ENCODE peak calls at places on chromosomes 12 and 14, in six cellular contexts. V is H9, N is stomach, F is lower lobe of right lung, Z is RWPE2, P is A549. J is an unnamed sample.

GRCh38 chr14:32635103-32635719 is 303.5 kb upstream of the NPAS3 start:
- DNase-seq in V (no peak), N (no peak), F (no peak), Z (no peak), P (no peak), J (no peak)

GRCh38 chr12:89829434-89829975 is 120.9 kb upstream of the ATP2B1 start:
- DNase-seq in V (no peak), N (no peak), F (no peak), Z (no peak), P (peak; percentile 17), J (no peak)

GRCh38 chr12:78403136-78403535 is 461.4 kb upstream of the SYT1 start:
- DNase-seq in V (no peak), N (no peak), F (no peak), Z (no peak), P (peak; percentile 30), J (no peak)

GRCh38 chr14:99945732-99946651 is 119.2 kb upstream of the EVL start:
- DNase-seq in V (no peak), N (no peak), F (no peak), Z (peak; percentile 45), P (no peak), J (no peak)

GRCh38 chr12:52907092-52907810 is 2.4 kb upstream of the KRT8 start:
- DNase-seq in V (peak; percentile 65), N (peak; percentile 94), F (peak; percentile 83), Z (peak; percentile 89), P (peak; percentile 70), J (no peak)

GRCh38 chr14:29716150-29716549 is 211.5 kb downstream of the PRKD1 start:
- DNase-seq in V (no peak), N (no peak), F (no peak), Z (no peak), P (no peak), J (no peak)

GRCh38 chr12:100529951-100530350 is 43.5 kb upstream of the GAS2L3 start:
- DNase-seq in V (no peak), N (no peak), F (no peak), Z (no peak), P (no peak), J (no peak)

GRCh38 chr12:131989021-131989420 is 39.3 kb downstream of the EP400 start:
- DNase-seq in V (no peak), N (no peak), F (no peak), Z (no peak), P (no peak), J (no peak)

GRCh38 chr14:53840444-53840843 is 116.2 kb downstream of the BMP4 start:
- DNase-seq in V (no peak), N (no peak), F (no peak), Z (no peak), P (peak; percentile 72), J (no peak)

GRCh38 chr12:12272869-12273268 is 6.0 kb upstream of the LRP6 start:
- DNase-seq in V (no peak), N (no peak), F (no peak), Z (no peak), P (peak; percentile 51), J (no peak)

GRCh38 chr14:72588521-72588920 is 305.4 kb downstream of the DPF3 start:
- DNase-seq in V (no peak), N (no peak), F (no peak), Z (no peak), P (no peak), J (no peak)

GRCh38 chr12:54937376-54937775 is 47.2 kb downstream of the TESPA1 start:
- DNase-seq in V (no peak), N (no peak), F (no peak), Z (no peak), P (no peak), J (no peak)

GRCh38 chr12:53046655-53047220 is 3.1 kb upstream of the TNS2 start:
- DNase-seq in V (peak; percentile 72), N (peak; percentile 86), F (peak; percentile 90), Z (no peak), P (peak; percentile 86), J (peak; percentile 93)

GRCh38 chr14:77989441-77989891 is 180.7 kb upstream of the NRXN3 start:
- DNase-seq in V (no peak), N (no peak), F (no peak), Z (no peak), P (no peak), J (no peak)

GRCh38 chr14:53509227-53509822 is 356.2 kb upstream of the DDHD1 start:
- DNase-seq in V (peak; percentile 30), N (no peak), F (no peak), Z (peak; percentile 66), P (no peak), J (peak; percentile 61)

GRCh38 chr12:74801625-74802024 is 264.0 kb downstream of the ATXN7L3B start:
- DNase-seq in V (no peak), N (no peak), F (no peak), Z (no peak), P (no peak), J (no peak)

GRCh38 chr14:96574633-96575191 is 72.5 kb downstream of the PAPOLA start:
- DNase-seq in V (no peak), N (no peak), F (no peak), Z (no peak), P (no peak), J (no peak)

GRCh38 chr12:104175726-104176247 is 37.8 kb upstream of the NFYB start:
- DNase-seq in V (no peak), N (no peak), F (no peak), Z (no peak), P (no peak), J (no peak)

GRCh38 chr14:61342486-61342885 is 21.1 kb downstream of the PRKCH start:
- DNase-seq in V (no peak), N (no peak), F (no peak), Z (no peak), P (no peak), J (no peak)

GRCh38 chr14:53491256-53491905 is 338.3 kb upstream of the DDHD1 start:
- DNase-seq in V (no peak), N (no peak), F (no peak), Z (no peak), P (no peak), J (no peak)

GRCh38 chr14:101824339-101824727 is 62.8 kb downstream of the PPP2R5C start:
- DNase-seq in V (no peak), N (no peak), F (no peak), Z (no peak), P (no peak), J (no peak)

GRCh38 chr14:101826359-101826758 is 64.8 kb downstream of the PPP2R5C start:
- DNase-seq in V (no peak), N (no peak), F (no peak), Z (no peak), P (no peak), J (no peak)

GRCh38 chr14:101825797-101826196 is 64.3 kb downstream of the PPP2R5C start:
- DNase-seq in V (no peak), N (no peak), F (no peak), Z (no peak), P (no peak), J (no peak)

GRCh38 chr14:101828038-101828437 is 66.5 kb downstream of the PPP2R5C start:
- DNase-seq in V (no peak), N (no peak), F (no peak), Z (no peak), P (no peak), J (no peak)

DNA sequence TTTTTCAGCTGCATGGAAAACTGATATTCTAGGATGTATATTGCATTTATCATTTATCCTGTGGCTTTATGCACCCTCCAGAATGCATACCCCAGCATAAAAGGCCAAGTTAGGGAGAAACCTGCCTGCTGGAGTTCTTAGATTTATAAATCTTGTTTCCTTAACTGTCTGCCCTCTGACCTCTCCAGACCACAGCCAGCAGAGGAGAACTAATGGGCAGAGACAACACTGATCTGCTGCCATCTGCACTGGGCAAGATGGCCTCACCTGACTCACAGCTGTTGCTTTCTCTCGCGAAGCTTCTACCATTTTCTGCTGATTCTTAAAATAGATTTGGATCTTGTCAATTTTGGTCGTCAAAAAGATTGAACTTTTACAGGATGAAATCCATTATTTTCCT is 65.8 kb downstream of the PPP2R5C start:
- DNase-seq in V (no peak), N (no peak), F (no peak), Z (no peak), P (no peak), J (no peak)
- H3K27ac ChIP-seq in V (no peak overlapping the region), N (no peak overlapping the region), F (no peak overlapping the region), Z (no peak overlapping the region), P (no peak overlapping the region), J (no peak overlapping the region)

GRCh38 chr12:27606986-27607385 is 83.0 kb downstream of the PPFIBP1 start:
- DNase-seq in V (no peak), N (peak; percentile 51), F (no peak), Z (no peak), P (no peak), J (no peak)

GRCh38 chr12:27607611-27608010 is 83.6 kb downstream of the PPFIBP1 start:
- DNase-seq in V (no peak), N (no peak), F (no peak), Z (no peak), P (no peak), J (no peak)

GRCh38 chr12:27604431-27604830 is 80.4 kb downstream of the PPFIBP1 start:
- DNase-seq in V (no peak), N (no peak), F (no peak), Z (no peak), P (no peak), J (no peak)

GRCh38 chr12:27610380-27610779 is 85.9 kb upstream of the REP15 start:
- DNase-seq in V (no peak), N (no peak), F (no peak), Z (no peak), P (peak; percentile 40), J (no peak)

GRCh38 chr12:27608890-27609289 is 84.9 kb downstream of the PPFIBP1 start:
- DNase-seq in V (no peak), N (no peak), F (no peak), Z (no peak), P (no peak), J (no peak)
- H3K27ac ChIP-seq in V (no peak overlapping the region), N (peak overlapping the region; percentile 66), F (no peak overlapping the region), Z (peak overlapping the region; percentile 68), P (no peak overlapping the region), J (no peak overlapping the region)

GRCh38 chr12:109995703-109996482 is at the start of gene GIT2:
- DNase-seq in V (peak; percentile 97), N (peak; percentile 95), F (peak; percentile 96), Z (peak; percentile 91), P (peak; percentile 95), J (peak; percentile 97)
- H3K27ac ChIP-seq in V (no peak within 1 kb of the TSS), N (peak within 1 kb of the TSS; percentile 97), F (peak within 1 kb of the TSS; percentile 94), Z (peak within 1 kb of the TSS; percentile 49), P (peak within 1 kb of the TSS; percentile 90), J (peak within 1 kb of the TSS; percentile 7)

DNA sequence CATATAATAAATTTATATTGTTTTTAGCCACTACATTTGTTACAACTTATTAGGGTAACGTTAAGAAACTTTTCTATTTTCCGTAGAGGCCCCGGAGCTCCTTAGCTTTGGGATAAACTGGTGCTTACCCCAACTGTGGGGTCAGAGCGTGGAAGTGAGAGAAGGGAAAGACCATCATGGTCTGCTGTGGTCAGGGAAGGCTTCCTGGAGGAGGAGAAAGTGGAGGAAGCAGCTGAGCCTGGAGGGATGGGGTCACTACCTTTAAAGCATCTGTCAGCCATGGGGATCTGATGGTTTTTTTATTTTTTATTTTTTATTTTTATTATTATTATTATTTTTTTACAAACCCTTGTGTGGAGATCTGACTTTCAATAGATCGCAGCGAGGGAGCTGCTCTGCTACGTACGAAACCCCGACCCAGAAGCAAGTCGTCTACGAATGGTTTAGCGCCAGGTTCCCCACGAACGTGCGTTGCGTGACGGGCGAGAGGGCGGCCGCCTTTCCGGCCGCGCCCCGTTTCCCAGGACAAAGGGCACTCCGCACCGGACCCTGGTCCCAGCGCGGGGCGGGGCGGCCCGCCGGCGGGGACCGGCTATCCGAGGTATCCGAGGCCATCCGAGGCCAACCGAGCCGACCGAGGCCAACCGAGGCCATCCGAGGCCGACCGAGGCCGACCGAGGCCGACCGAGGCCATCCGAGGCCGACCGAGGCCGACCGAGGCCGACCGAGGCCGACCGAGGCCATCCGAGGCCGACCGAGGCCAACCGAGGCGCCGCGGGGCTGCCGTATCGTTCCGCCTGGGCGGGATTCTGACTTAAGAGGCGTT is 1101.2 kb upstream of the TMEM132C start:
- DNase-seq in V (peak; percentile 92), N (peak; percentile 84), F (peak; percentile 88), Z (peak; percentile 74), P (peak; percentile 93), J (peak; percentile 86)
- H3K27ac ChIP-seq in V (no peak overlapping the region), N (peak overlapping the region; percentile 82), F (peak overlapping the region; percentile 77), Z (peak overlapping the region; percentile 51), P (peak overlapping the region; percentile 76), J (no peak overlapping the region)